ENCODE peak calls at places on chromosomes 13 and 19, in eight cellular contexts. T is NCI-H2081 treated with DMSO at 0.1 percent for 48 hours; F is A549; Y is hypothalamus; V is stimulated activated CD4-positive, alpha-beta T cell treated with anti-CD3 and anti-CD28 coated beads, Interleukin-2, amount 100 ng/mL, for 24 hours; O is heart left ventricle; R is fibroblast of mammary gland; N is aorta. X is an unnamed sample.

GRCh38 chr13:112055032-112055416 is 11.9 kb upstream of the SOX1 start:
- DNase-seq in V (no peak), T (no peak), Y (no peak), N (no peak), R (no peak), O (no peak), F (no peak), X (no peak)

GRCh38 chr19:5579286-5579685 is 11.5 kb upstream of the TINCR start:
- DNase-seq in F (no peak), N (no peak), Y (no peak), O (no peak), R (no peak), V (no peak), T (no peak), X (no peak)

GRCh38 chr19:46766569-46767317 is 20.5 kb upstream of the STRN4 start:
- DNase-seq in F (no peak), Y (no peak), O (peak), T (no peak), V (peak), R (no peak), N (peak), X (no peak)

GRCh38 chr19:6056801-6057650 is 53.3 kb downstream of the RFX2 start:
- DNase-seq in N (peak), T (peak), O (no peak), F (peak), V (no peak), Y (no peak), R (peak), X (no peak)

GRCh38 chr19:18348171-18348570 is 7.8 kb downstream of the PGPEP1 start:
- DNase-seq in N (no peak), F (no peak), O (no peak), T (no peak), R (no peak), V (no peak), Y (no peak), X (no peak)

GRCh38 chr13:19845758-19846157 is 17.7 kb downstream of the ZMYM5 start:
- DNase-seq in F (peak), N (no peak), T (no peak), V (no peak), R (peak), O (no peak), Y (no peak), X (no peak)

GRCh38 chr13:25980255-25980654 is 71.6 kb downstream of the SHISA2 start:
- DNase-seq in O (no peak), N (no peak), F (no peak), T (no peak), V (no peak), R (no peak), Y (no peak), X (no peak)

GRCh38 chr13:39149896-39150295 is 111.6 kb downstream of the NHLRC3 start:
- DNase-seq in O (no peak), R (no peak), N (no peak), T (no peak), V (no peak), F (no peak), Y (no peak), X (no peak)

GRCh38 chr13:67619346-67619745 is 389.2 kb upstream of the PCDH9 start:
- DNase-seq in N (no peak), V (no peak), F (no peak), R (peak), O (no peak), Y (no peak), T (no peak), X (no peak)

GRCh38 chr19:10685210-10685609 is 16.0 kb upstream of the QTRT1 start:
- DNase-seq in R (no peak), V (no peak), O (no peak), F (no peak), T (no peak), N (no peak), Y (no peak), X (no peak)